ENCODE peak calls at places on chromosomes 16 and 17, in five cellular contexts. N is MM.1S, Z is pancreas, I is GM23248, O is IMR-90. T is an unnamed sample.

GRCh38 chr17:72192409-72193192 is 71.8 kb downstream of the SOX9 start:
- DNase-seq in O (peak), I (peak), N (no peak), Z (no peak), T (no peak)

GRCh38 chr17:27602721-27603445 is 28.1 kb upstream of the LGALS9 start:
- DNase-seq in O (peak), N (peak), Z (peak), I (peak), T (peak)

GRCh38 chr17:75894049-75894742 is 2.6 kb downstream of the TRIM65 start:
- DNase-seq in N (no peak), Z (no peak), O (no peak), I (no peak), T (no peak)

GRCh38 chr17:77592503-77592902 is 366.0 kb upstream of the TNRC6C start:
- DNase-seq in Z (no peak), I (no peak), N (no peak), O (no peak), T (no peak)

GRCh38 chr17:72432143-72432604 is 311.4 kb downstream of the SOX9 start:
- DNase-seq in O (peak), N (no peak), I (peak), Z (no peak), T (no peak)

GRCh38 chr17:32695864-32696263 is 181.1 kb downstream of the MYO1D start:
- DNase-seq in Z (no peak), N (no peak), O (no peak), I (no peak), T (no peak)

GRCh38 chr16:86033016-86033474 is 134.1 kb downstream of the IRF8 start:
- DNase-seq in Z (no peak), O (no peak), N (no peak), I (peak), T (no peak)

GRCh38 chr16:77499373-77500285 is 64.8 kb upstream of the ADAMTS18 start:
- DNase-seq in I (peak), N (no peak), O (no peak), Z (no peak), T (no peak)

GRCh38 chr17:4777969-4778760 is 6.5 kb downstream of the TM4SF5 start:
- DNase-seq in O (peak), Z (no peak), I (peak), N (no peak), T (no peak)

GRCh38 chr16:83338941-83339340 is 468.8 kb upstream of the HSBP1 start:
- DNase-seq in N (no peak), O (peak), I (peak), Z (no peak), T (no peak)

GRCh38 chr16:70652322-70652721 is 6.0 kb downstream of the IL34 start:
- DNase-seq in O (no peak), Z (no peak), N (no peak), I (no peak), T (no peak)

GRCh38 chr16:87471278-87472141 is 21.3 kb downstream of the ZCCHC14 start:
- DNase-seq in I (peak), Z (no peak), O (no peak), N (no peak), T (no peak)

GRCh38 chr16:55571-56136 is 2.0 kb downstream of the SNRNP25 start:
- DNase-seq in O (no peak), I (no peak), N (no peak), Z (peak), T (no peak)

GRCh38 chr16:78396046-78396445 is 296.6 kb downstream of the WWOX start:
- DNase-seq in Z (no peak), O (no peak), I (peak), N (no peak), T (no peak)

GRCh38 chr17:29140631-29141483 is 39.3 kb downstream of the MYO18A start:
- DNase-seq in Z (no peak), I (no peak), O (peak), N (no peak), T (peak)

GRCh38 chr17:40316571-40317344 is 7.8 kb downstream of the RARA start:
- DNase-seq in O (peak), Z (peak), N (no peak), I (peak), T (no peak)

GRCh38 chr16:74463888-74464287 is 42.6 kb upstream of the CLEC18B start:
- DNase-seq in Z (no peak), N (no peak), O (no peak), I (no peak), T (no peak)

GRCh38 chr16:65919977-65920376 is 446.5 kb upstream of the CDH5 start:
- DNase-seq in I (no peak), Z (no peak), N (no peak), O (no peak), T (no peak)

GRCh38 chr16:73329363-73330306 is 281.7 kb upstream of the ZFHX3 start:
- DNase-seq in Z (no peak), O (no peak), N (no peak), I (no peak), T (no peak)

GRCh38 chr17:1783834-1784611 is 22.2 kb downstream of the SERPINF1 start:
- DNase-seq in N (peak), I (peak), O (peak), Z (no peak), T (no peak)

GRCh38 chr17:16923097-16923903 is 48.6 kb downstream of the TNFRSF13B start:
- DNase-seq in I (no peak), O (no peak), N (no peak), Z (peak), T (no peak)

GRCh38 chr17:9669551-9670008 is 24.3 kb downstream of the USP43 start:
- DNase-seq in N (no peak), O (no peak), Z (no peak), I (no peak), T (no peak)

GRCh38 chr17:8162232-8162996 is at the start of gene VAMP2:
- DNase-seq in Z (peak), O (peak), N (peak), I (peak), T (peak)

GRCh38 chr17:69434164-69434579 is 19.7 kb downstream of the MAP2K6 start:
- DNase-seq in N (no peak), I (no peak), Z (no peak), O (peak), T (no peak)

GRCh38 chr16:14405611-14406537 is 224.2 kb downstream of the PARN start:
- DNase-seq in I (peak), Z (no peak), N (peak), O (no peak), T (no peak)

GRCh38 chr17:83196088-83196765 is 116.8 kb downstream of the METRNL start:
- DNase-seq in N (no peak), Z (no peak), I (peak), O (peak), T (peak)

GRCh38 chr17:77440571-77440981 is 299.8 kb downstream of the SEC14L1 start:
- DNase-seq in O (no peak), I (no peak), N (peak), Z (no peak), T (peak)

GRCh38 chr16:50863673-50864144 is 121.8 kb downstream of the CYLD start:
- DNase-seq in N (no peak), I (no peak), Z (no peak), O (no peak), T (no peak)

GRCh38 chr16:66479661-66480264 is 52.7 kb downstream of the BEAN1 start:
- DNase-seq in I (no peak), Z (no peak), O (no peak), N (no peak), T (no peak)

GRCh38 chr17:76481091-76481655 is 13.8 kb downstream of the AANAT start:
- DNase-seq in O (no peak), Z (no peak), N (peak), I (no peak), T (no peak)

GRCh38 chr16:67238806-67239470 is 8.3 kb downstream of the FHOD1 start:
- DNase-seq in O (no peak), N (no peak), I (no peak), Z (no peak), T (no peak)

GRCh38 chr17:13750783-13751484 is 149.2 kb upstream of the HS3ST3A1 start:
- DNase-seq in Z (no peak), N (no peak), I (no peak), O (peak), T (no peak)

GRCh38 chr16:56610017-56610608 is 1.7 kb downstream of the MT2A start:
- DNase-seq in I (peak), Z (peak), N (no peak), O (peak), T (peak)

GRCh38 chr16:678858-679807 is 1.1 kb upstream of the STUB1 start:
- DNase-seq in I (peak), Z (peak), O (peak), N (no peak), T (no peak)

GRCh38 chr17:688100-688989 is 26.3 kb downstream of the VPS53 start:
- DNase-seq in N (no peak), Z (no peak), I (peak), O (peak), T (peak)
- H3K27ac ChIP-seq in N (no peak), Z (no peak), I (no peak), O (no peak), T (no peak)

GRCh38 chr17:14813649-14814048 is 451.5 kb downstream of the PMP22 start:
- DNase-seq in N (no peak), Z (no peak), O (no peak), I (no peak), T (peak)

GRCh38 chr17:14818469-14818868 is 446.7 kb downstream of the PMP22 start:
- DNase-seq in Z (no peak), N (no peak), I (no peak), O (no peak), T (no peak)

GRCh38 chr17:14815079-14815478 is 450.0 kb downstream of the PMP22 start:
- DNase-seq in N (no peak), I (peak), Z (no peak), O (peak), T (no peak)
- H3K27ac ChIP-seq in N (no peak), I (no peak), Z (no peak), O (no peak), T (no peak)

GRCh38 chr17:17971431-17972125 is 622 bp downstream of the TOM1L2 start:
- DNase-seq in Z (peak), I (peak), N (no peak), O (no peak), T (peak)
- H3K27ac ChIP-seq in Z (peak), I (peak), N (peak), O (peak), T (peak)

GRCh38 chr17:59372138-59372751 is 40.8 kb downstream of the YPEL2 start:
- DNase-seq in O (peak), N (peak), Z (peak), I (peak), T (no peak)
- H3K27ac ChIP-seq in O (peak), N (peak), Z (peak), I (peak), T (no peak)